ENCODE peak calls at places on chromosomes 6 and 20, in four cellular contexts. C is GM12878, A is HepG2, F is SK-N-SH. T is an unnamed sample.
A peak's percentile ranks its signal among the peaks of the same experiment; 100 is the strongest.

GRCh38 chr6:65259080-65259479 is 447.9 kb downstream of the EYS start:
- DNase-seq in F (no peak), A (peak; percentile 11), C (no peak), T (peak; percentile 15)

GRCh38 chr6:108781419-108782110 is 66.7 kb upstream of the ARMC2 start:
- DNase-seq in F (no peak), C (no peak), A (no peak), T (no peak)

GRCh38 chr6:44199883-44200282 is 16.8 kb upstream of the MYMX start:
- DNase-seq in A (no peak), C (no peak), F (no peak), T (no peak)

GRCh38 chr6:43836507-43836906 is 66.5 kb downstream of the VEGFA start:
- DNase-seq in F (no peak), A (no peak), C (no peak), T (no peak)

GRCh38 chr20:53003420-53003819 is 31.3 kb downstream of the TSHZ2 start:
- DNase-seq in C (no peak), A (no peak), F (no peak), T (no peak)

GRCh38 chr6:63504777-63505384 is 67.4 kb upstream of the LOC128125822 start:
- DNase-seq in F (no peak), C (peak; percentile 89), A (no peak), T (no peak)

GRCh38 chr6:137927777-137928218 is 60.7 kb downstream of the TNFAIP3 start:
- DNase-seq in A (no peak), F (no peak), C (peak; percentile 99), T (no peak)

GRCh38 chr6:119581220-119581619 is 231.7 kb upstream of the MAN1A1 start:
- DNase-seq in F (no peak), A (no peak), C (no peak), T (no peak)

GRCh38 chr20:42700423-42700822 is 489.3 kb downstream of the PTPRT start:
- DNase-seq in F (no peak), C (no peak), A (no peak), T (no peak)

GRCh38 chr6:155528982-155529453 is 73.4 kb upstream of the NOX3 start:
- DNase-seq in A (peak; percentile 95), C (no peak), F (no peak), T (peak; percentile 54)

GRCh38 chr6:7633361-7633760 is 43.4 kb downstream of the SNRNP48 start:
- DNase-seq in C (no peak), A (no peak), F (no peak), T (no peak)

GRCh38 chr20:32536861-32537656 is 48.1 kb downstream of the NOL4L start:
- DNase-seq in A (no peak), C (no peak), F (peak; percentile 59), T (no peak)

GRCh38 chr20:24406251-24406650 is 63.2 kb upstream of the SYNDIG1 start:
- DNase-seq in F (no peak), C (no peak), A (no peak), T (no peak)

GRCh38 chr20:3738109-3739053 is 5.9 kb downstream of the HSPA12B start:
- DNase-seq in C (no peak), F (no peak), A (peak; percentile 33), T (no peak)

GRCh38 chr6:75602164-75602896 is 650 bp downstream of the SENP6 start:
- DNase-seq in A (no peak), F (peak; percentile 66), C (no peak), T (peak; percentile 68)

GRCh38 chr6:26553739-26554668 is 15.8 kb downstream of the HMGN4 start:
- DNase-seq in C (no peak), A (peak; percentile 81), F (no peak), T (no peak)

GRCh38 chr20:63497946-63498935 is 642 bp downstream of the EEF1A2 start:
- DNase-seq in A (no peak), F (peak; percentile 90), C (no peak), T (peak; percentile 62)

GRCh38 chr6:35049885-35050284 is 91.3 kb downstream of the TCP11 start:
- DNase-seq in F (peak; percentile 66), A (no peak), C (no peak), T (no peak)

GRCh38 chr6:114218421-114218820 is 124.4 kb downstream of the HS3ST5 start:
- DNase-seq in C (no peak), A (no peak), F (no peak), T (no peak)

GRCh38 chr20:23132930-23133559 is 46.9 kb upstream of the CD93 start:
- DNase-seq in A (no peak), C (no peak), F (no peak), T (no peak)

GRCh38 chr6:139367810-139368321 is 6.6 kb downstream of the CITED2 start:
- DNase-seq in F (no peak), C (no peak), A (no peak), T (no peak)

GRCh38 chr6:120493483-120493882 is 840.8 kb downstream of the TBC1D32 start:
- DNase-seq in C (no peak), A (no peak), F (no peak), T (no peak)

GRCh38 chr6:35148167-35148741 is 7.1 kb upstream of the TCP11 start:
- DNase-seq in C (peak; percentile 32), A (no peak), F (no peak), T (no peak)

DNA sequence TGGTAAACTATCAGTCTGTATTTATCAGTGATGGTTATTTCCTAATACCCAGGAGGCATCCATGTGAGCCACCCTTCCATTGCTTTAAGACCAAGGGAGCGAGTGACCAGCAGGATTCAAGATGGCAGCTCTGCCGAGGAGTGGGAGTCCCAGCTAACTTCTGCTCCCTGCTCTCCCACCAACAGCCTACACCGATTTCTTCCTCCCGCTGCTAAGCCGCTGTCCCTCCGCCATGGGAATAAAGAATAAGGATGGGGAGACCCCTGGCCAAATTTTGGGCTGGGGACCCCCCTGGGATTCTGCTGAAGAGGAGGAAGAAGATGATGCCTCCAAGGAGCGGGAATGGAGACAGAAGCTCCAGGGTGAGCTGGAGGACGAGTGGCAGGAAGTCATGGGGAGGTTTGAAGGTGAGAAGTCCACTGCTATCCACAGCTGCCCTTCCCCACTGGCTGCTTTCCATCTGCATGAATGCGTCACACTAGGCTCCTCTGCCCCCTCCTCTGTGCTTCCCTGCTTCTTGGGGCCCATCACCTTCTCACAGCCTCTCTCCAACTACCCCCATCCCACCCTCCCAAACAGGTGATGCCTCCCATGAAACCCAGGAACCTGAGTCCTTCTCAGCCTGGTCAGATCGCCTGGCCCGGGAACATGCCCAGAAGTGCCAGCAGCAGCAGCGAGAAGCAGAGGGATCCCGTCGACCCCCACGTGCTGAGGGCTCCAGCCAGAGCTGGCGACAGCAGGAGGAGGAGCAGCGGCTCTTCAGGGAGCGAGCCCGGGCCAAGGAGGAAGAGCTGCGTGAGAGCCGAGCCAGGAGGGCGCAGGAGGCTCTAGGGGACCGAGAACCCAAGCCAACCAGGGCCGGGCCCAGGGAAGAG is 10.3 kb downstream of the NFKBIL1 start:
- DNase-seq in F (no peak), C (no peak), A (no peak), T (no peak)
- TF ChIP-seq PBX3 in F (no peak), C (no peak), A (no peak), T (no peak)

GRCh38 chr6:16748028-16748319 is 13.3 kb downstream of the ATXN1 start:
- DNase-seq in C (no peak), A (no peak), F (no peak), T (no peak)

GRCh38 chr6:16751251-16751946 is 9.9 kb downstream of the ATXN1 start:
- DNase-seq in C (no peak), F (no peak), A (no peak), T (no peak)

GRCh38 chr6:16750566-16750965 is 10.7 kb downstream of the ATXN1 start:
- DNase-seq in F (no peak), C (no peak), A (no peak), T (no peak)

GRCh38 chr6:16747232-16748027 is 13.8 kb downstream of the ATXN1 start:
- DNase-seq in A (peak; percentile 78), C (no peak), F (no peak), T (no peak)

GRCh38 chr6:16749516-16750485 is 11.5 kb downstream of the ATXN1 start:
- DNase-seq in F (no peak), C (no peak), A (no peak), T (no peak)
- TF ChIP-seq PBX3 in F (no peak), C (no peak), A (no peak), T (no peak)

GRCh38 chr6:12801141-12801540 is 84.6 kb downstream of the PHACTR1 start:
- DNase-seq in C (no peak), A (no peak), F (no peak), T (no peak)
- TF ChIP-seq PBX3 in C (no peak), A (no peak), F (no peak), T (no peak)

GRCh38 chr6:31403283-31403989 is at the start of gene MICA:
- DNase-seq in A (peak; percentile 91), C (no peak), F (peak; percentile 62), T (peak; percentile 85)

GRCh38 chr6:31401403-31401802 is 2.0 kb upstream of the MICA start:
- DNase-seq in C (no peak), F (no peak), A (peak; percentile 69), T (no peak)

GRCh38 chr6:31399589-31400466 is 3.6 kb upstream of the MICA start:
- DNase-seq in F (peak; percentile 68), A (peak; percentile 84), C (no peak), T (peak; percentile 76)

GRCh38 chr6:31402324-31403282 is 792 bp upstream of the MICA start:
- DNase-seq in C (no peak), F (no peak), A (no peak), T (no peak)

GRCh38 chr6:31400467-31401289 is 2.7 kb upstream of the MICA start:
- DNase-seq in C (no peak), F (no peak), A (peak; percentile 65), T (peak; percentile 44)
- TF ChIP-seq PBX3 in C (no peak), F (no peak), A (no peak), T (no peak)

GRCh38 chr20:45450097-45450818 is 19.3 kb upstream of the WFDC2 start:
- DNase-seq in A (peak; percentile 66), F (peak; percentile 41), C (no peak), T (peak; percentile 56)
- TF ChIP-seq PBX3 in A (no peak), F (no peak), C (no peak), T (no peak)